ENCODE peak calls at places on chromosome 11, in nine cellular contexts. P, R, F, W, Q, H, E, I and M are unnamed samples.

GRCh38 chr11:111359223-111360149 is 19.6 kb downstream of the POU2AF1 start:
- DNase-seq in P (no peak), R (no peak), F (no peak), W (peak; percentile 27), Q (no peak), H (no peak), E (no peak), I (no peak), M (no peak)

GRCh38 chr11:1736447-1736992 is 13.9 kb downstream of the IFITM10 start:
- DNase-seq in P (no peak), R (no peak), F (no peak), W (no peak), Q (no peak), H (no peak), E (no peak), I (no peak), M (no peak)

GRCh38 chr11:112042161-112042960 is 17.2 kb downstream of the DLAT start:
- DNase-seq in P (peak; percentile 82), R (no peak), F (no peak), W (peak; percentile 74), Q (no peak), H (no peak), E (no peak), I (peak; percentile 12), M (no peak)

GRCh38 chr11:13073119-13073981 is 64.2 kb downstream of the RASSF10 start:
- DNase-seq in P (peak; percentile 81), R (no peak), F (no peak), W (peak; percentile 96), Q (no peak), H (no peak), E (no peak), I (no peak), M (no peak)

GRCh38 chr11:30733748-30734147 is 147.6 kb upstream of the MPPED2 start:
- DNase-seq in P (no peak), R (no peak), F (no peak), W (no peak), Q (no peak), H (no peak), E (no peak), I (no peak), M (no peak)

GRCh38 chr11:6473481-6474422 is at the start of gene TRIM3:
- DNase-seq in P (peak; percentile 94), R (peak; percentile 95), F (peak; percentile 59), W (peak; percentile 84), Q (peak; percentile 96), H (peak; percentile 89), E (peak; percentile 96), I (peak; percentile 75), M (peak; percentile 68)

GRCh38 chr11:114083256-114084252 is 24.0 kb downstream of the ZBTB16 start:
- DNase-seq in P (no peak), R (peak; percentile 33), F (no peak), W (no peak), Q (no peak), H (no peak), E (no peak), I (no peak), M (no peak)

GRCh38 chr11:39641749-39642148 is 1817.7 kb downstream of the LRRC4C start:
- DNase-seq in P (no peak), R (no peak), F (no peak), W (no peak), Q (no peak), H (no peak), E (no peak), I (no peak), M (no peak)

GRCh38 chr11:55172734-55173415 is 89.1 kb upstream of the TRIM48 start:
- DNase-seq in P (no peak), R (peak; percentile 2), F (no peak), W (no peak), Q (no peak), H (no peak), E (no peak), I (no peak), M (no peak)

GRCh38 chr11:47204633-47204989 is 10.2 kb upstream of the DDB2 start:
- DNase-seq in P (peak; percentile 81), R (no peak), F (no peak), W (peak; percentile 80), Q (no peak), H (peak; percentile 49), E (no peak), I (no peak), M (no peak)

GRCh38 chr11:65572356-65573043 is at the start of gene FAM89B:
- DNase-seq in P (peak; percentile 90), R (peak; percentile 92), F (no peak), W (peak; percentile 66), Q (peak; percentile 95), H (peak; percentile 91), E (peak; percentile 97), I (peak; percentile 70), M (peak; percentile 90)

GRCh38 chr11:44597358-44598009 is 32.0 kb downstream of the CD82 start:
- DNase-seq in P (no peak), R (no peak), F (no peak), W (no peak), Q (no peak), H (no peak), E (no peak), I (no peak), M (no peak)

GRCh38 chr11:35357893-35358292 is 61.5 kb downstream of the SLC1A2 start:
- DNase-seq in P (peak; percentile 37), R (no peak), F (no peak), W (peak; percentile 59), Q (no peak), H (no peak), E (no peak), I (no peak), M (no peak)

GRCh38 chr11:46936138-46937110 is at the start of gene CSTPP1:
- DNase-seq in P (peak; percentile 97), R (peak; percentile 95), F (peak; percentile 84), W (peak; percentile 82), Q (peak; percentile 95), H (peak; percentile 98), E (peak; percentile 96), I (peak; percentile 85), M (peak; percentile 88)

GRCh38 chr11:134958336-134958640 is 546.2 kb upstream of the B3GAT1 start:
- DNase-seq in P (no peak), R (no peak), F (no peak), W (no peak), Q (no peak), H (no peak), E (no peak), I (no peak), M (no peak)

GRCh38 chr11:14641801-14642200 is 1.8 kb upstream of the PDE3B start:
- DNase-seq in P (no peak), R (no peak), F (no peak), W (no peak), Q (no peak), H (no peak), E (no peak), I (no peak), M (no peak)

GRCh38 chr11:14872032-14872431 is 20.0 kb downstream of the CYP2R1 start:
- DNase-seq in P (no peak), R (no peak), F (no peak), W (no peak), Q (no peak), H (no peak), E (no peak), I (no peak), M (no peak)